ENCODE peak calls at places on chromosomes 5 and 9, in seven cellular contexts. S is CD4-positive, alpha-beta T cell; V is substantia nigra; Z is adipocyte; C is activated T-helper 9 cell treated with anti-CD3 and anti-CD28 coated beads, Interleukin-2, amount 50 U/mL, for 16 hours; M is heart left ventricle; N is central memory CD8-positive, alpha-beta T cell. O is an unnamed sample.

GRCh38 chr5:113020461-113021273 is 44.1 kb downstream of the DCP2 start:
- DNase-seq in Z (peak; percentile 41), N (no peak), C (no peak), M (no peak), S (no peak), V (no peak), O (no peak)

GRCh38 chr9:120928015-120928719 is 1.6 kb upstream of the TRAF1 start:
- DNase-seq in V (no peak), S (no peak), M (peak; percentile 55), Z (no peak), C (no peak), N (no peak), O (peak; percentile 47)

GRCh38 chr5:96013254-96013653 is 51.6 kb upstream of the ELL2 start:
- DNase-seq in N (no peak), S (no peak), M (no peak), Z (no peak), V (no peak), C (no peak), O (no peak)

GRCh38 chr5:133234273-133234672 is 182.5 kb downstream of the HSPA4 start:
- DNase-seq in C (no peak), M (no peak), V (no peak), Z (no peak), N (no peak), S (no peak), O (no peak)

GRCh38 chr5:16726538-16726946 is 109.7 kb upstream of the RETREG1 start:
- DNase-seq in M (no peak), S (no peak), C (no peak), Z (no peak), N (no peak), V (no peak), O (no peak)

GRCh38 chr5:14659821-14660607 is 4.5 kb upstream of the OTULIN start:
- DNase-seq in C (no peak), M (no peak), S (no peak), N (no peak), Z (peak; percentile 67), V (no peak), O (no peak)

GRCh38 chr5:142087920-142088679 is 20.5 kb upstream of the NDFIP1 start:
- DNase-seq in C (peak; percentile 56), S (no peak), V (no peak), Z (no peak), M (no peak), N (no peak), O (no peak)

GRCh38 chr9:89986190-89986589 is 381.4 kb downstream of the GADD45G start:
- DNase-seq in N (no peak), Z (no peak), V (no peak), M (no peak), S (no peak), C (no peak), O (no peak)

GRCh38 chr9:136965771-136966484 is 11.4 kb upstream of the PTGDS start:
- DNase-seq in V (peak; percentile 63), N (peak; percentile 51), S (no peak), M (peak; percentile 24), C (no peak), Z (peak; percentile 44), O (peak; percentile 43)

GRCh38 chr5:150000990-150001659 is 586 bp downstream of the HMGXB3 start:
- DNase-seq in S (no peak), V (peak; percentile 39), N (no peak), Z (peak; percentile 82), C (peak; percentile 23), M (peak; percentile 38), O (peak; percentile 16)

GRCh38 chr5:57202811-57203210 is 29.0 kb downstream of the GPBP1 start:
- DNase-seq in V (no peak), M (no peak), C (no peak), N (no peak), Z (peak; percentile 23), S (no peak), O (no peak)

GRCh38 chr5:55385227-55385626 is 77.4 kb downstream of the MTREX start:
- DNase-seq in Z (no peak), M (no peak), V (no peak), N (no peak), C (no peak), S (no peak), O (no peak)

GRCh38 chr9:138073808-138074207 is 196.2 kb downstream of the CACNA1B start:
- DNase-seq in C (no peak), S (no peak), N (no peak), M (no peak), Z (no peak), V (no peak), O (no peak)

GRCh38 chr5:100890514-100891008 is 12.5 kb downstream of the ST8SIA4 start:
- DNase-seq in C (no peak), Z (no peak), M (no peak), S (no peak), V (no peak), N (no peak), O (no peak)

GRCh38 chr5:160434022-160434531 is 12.4 kb downstream of the PTTG1 start:
- DNase-seq in S (no peak), C (no peak), N (no peak), M (no peak), V (no peak), Z (no peak), O (no peak)

GRCh38 chr9:6884960-6885359 is 127.2 kb downstream of the KDM4C start:
- DNase-seq in C (no peak), V (no peak), Z (no peak), N (no peak), M (no peak), S (no peak), O (no peak)

GRCh38 chr5:124755565-124755964 is 9.1 kb upstream of the ZNF608 start:
- DNase-seq in M (no peak), V (peak; percentile 26), S (no peak), Z (peak; percentile 12), C (no peak), N (no peak), O (no peak)

GRCh38 chr5:77282337-77283027 is 72.0 kb downstream of the PDE8B start:
- DNase-seq in V (no peak), M (no peak), C (no peak), S (no peak), Z (peak; percentile 29), N (no peak), O (no peak)

GRCh38 chr9:98248737-98249474 is 6.5 kb downstream of the TBC1D2 start:
- DNase-seq in M (peak; percentile 69), N (no peak), V (no peak), Z (peak; percentile 71), C (no peak), S (no peak), O (peak; percentile 52)

GRCh38 chr9:13718539-13718938 is 439.0 kb upstream of the MPDZ start:
- DNase-seq in C (no peak), N (no peak), M (no peak), Z (no peak), S (no peak), V (no peak), O (no peak)

GRCh38 chr5:66810747-66811355 is 214.7 kb downstream of the MAST4 start:
- DNase-seq in C (no peak), M (no peak), Z (no peak), S (no peak), N (no peak), V (no peak), O (no peak)

GRCh38 chr9:109254317-109254716 is 66.5 kb downstream of the EPB41L4B start:
- DNase-seq in Z (peak; percentile 86), N (no peak), V (no peak), M (no peak), C (no peak), S (no peak), O (no peak)

GRCh38 chr9:98357921-98358535 is 102.6 kb upstream of the TBC1D2 start:
- DNase-seq in V (no peak), M (no peak), Z (peak; percentile 24), S (no peak), C (no peak), N (no peak), O (no peak)

GRCh38 chr9:17216011-17216410 is 81.2 kb downstream of the CNTLN start:
- DNase-seq in C (no peak), Z (no peak), S (no peak), N (no peak), M (no peak), V (no peak), O (no peak)

GRCh38 chr5:73625905-73626811 is at the start of gene ARHGEF28:
- DNase-seq in Z (peak; percentile 85), V (no peak), N (no peak), C (no peak), S (no peak), M (peak; percentile 51), O (peak; percentile 36)

GRCh38 chr5:27472000-27472763 is 433.8 kb upstream of the CDH9 start:
- DNase-seq in V (no peak), N (no peak), S (no peak), Z (peak; percentile 25), M (no peak), C (no peak), O (no peak)

GRCh38 chr9:129026442-129027223 is 1.5 kb downstream of the SH3GLB2 start:
- DNase-seq in M (no peak), Z (peak; percentile 45), V (peak; percentile 25), N (no peak), S (no peak), C (no peak), O (no peak)

GRCh38 chr5:78360674-78361225 is 333 bp downstream of the SCAMP1 start:
- DNase-seq in S (peak; percentile 49), V (peak; percentile 34), M (peak; percentile 60), C (peak; percentile 62), Z (peak; percentile 49), N (peak; percentile 85), O (peak; percentile 37)

GRCh38 chr5:149264432-149265069 is 7.1 kb upstream of the AFAP1L1 start:
- DNase-seq in Z (no peak), M (no peak), C (peak; percentile 19), V (no peak), N (peak; percentile 35), S (peak; percentile 54), O (no peak)

GRCh38 chr9:130768265-130768664 is 66.8 kb upstream of the ABL1 start:
- DNase-seq in Z (no peak), V (no peak), C (no peak), N (no peak), S (no peak), M (no peak), O (no peak)

GRCh38 chr5:14967166-14967565 is 95.6 kb upstream of the ANKH start:
- DNase-seq in C (no peak), S (no peak), Z (no peak), V (no peak), N (no peak), M (no peak), O (no peak)

GRCh38 chr5:135339189-135339588 is 59.8 kb downstream of the MACROH2A1 start:
- DNase-seq in Z (no peak), C (no peak), V (no peak), S (no peak), N (no peak), M (no peak), O (no peak)

GRCh38 chr5:16741007-16741406 is 124.2 kb upstream of the RETREG1 start:
- DNase-seq in N (no peak), M (no peak), Z (peak; percentile 26), C (no peak), V (no peak), S (no peak), O (no peak)

GRCh38 chr5:146291421-146292074 is 47.1 kb upstream of the POU4F3 start:
- DNase-seq in V (peak; percentile 4), C (no peak), Z (peak; percentile 66), S (no peak), N (no peak), M (no peak), O (peak; percentile 16)